ENCODE peak calls at places on chromosomes 11 and 22, in seven cellular contexts. Q is foreskin fibroblast, X is AG09309, V is ovary, W is fibroblast of the aortic adventitia, N is left ventricle myocardium inferior, A is astrocyte of the cerebellum. B is an unnamed sample.

GRCh38 chr11:64234840-64235379 is 526 bp downstream of the VEGFB start:
- DNase-seq in Q (peak), X (no peak), V (no peak), W (no peak), N (peak), A (no peak), B (no peak)

GRCh38 chr22:26416670-26417270 is 12.3 kb upstream of the ASPHD2 start:
- DNase-seq in Q (peak), X (peak), V (no peak), W (peak), N (no peak), A (peak), B (peak)

GRCh38 chr11:93519179-93519578 is 24.0 kb downstream of the SMCO4 start:
- DNase-seq in Q (no peak), X (no peak), V (no peak), W (no peak), N (no peak), A (no peak), B (no peak)

GRCh38 chr11:67407700-67408163 is 3.8 kb downstream of the TBC1D10C start:
- DNase-seq in Q (no peak), X (no peak), V (no peak), W (no peak), N (no peak), A (no peak), B (no peak)

GRCh38 chr22:37401401-37401859 is 25.8 kb downstream of the ELFN2 start:
- DNase-seq in Q (peak), X (no peak), V (no peak), W (peak), N (peak), A (peak), B (peak)

GRCh38 chr11:14969922-14970323 is 2.2 kb downstream of the CALCA start:
- DNase-seq in Q (peak), X (no peak), V (no peak), W (peak), N (peak), A (no peak), B (peak)

GRCh38 chr11:35525501-35526175 is at the start of gene PAMR1:
- DNase-seq in Q (peak), X (no peak), V (peak), W (peak), N (peak), A (no peak), B (peak)

GRCh38 chr11:3219281-3219892 is 774 bp upstream of the MRGPRG start:
- DNase-seq in Q (no peak), X (no peak), V (peak), W (no peak), N (no peak), A (no peak), B (no peak)

GRCh38 chr11:44315947-44316387 is 6.0 kb upstream of the ALX4 start:
- DNase-seq in Q (peak), X (no peak), V (no peak), W (no peak), N (no peak), A (no peak), B (no peak)

GRCh38 chr11:1299621-1300020 is 9.8 kb downstream of the TOLLIP start:
- DNase-seq in Q (no peak), X (no peak), V (peak), W (no peak), N (no peak), A (no peak), B (no peak)

GRCh38 chr22:50485221-50486131 is 1.2 kb upstream of the MIOX start:
- DNase-seq in Q (no peak), X (no peak), V (no peak), W (no peak), N (no peak), A (no peak), B (no peak)

GRCh38 chr11:86119062-86119461 is 50.2 kb upstream of the PICALM start:
- DNase-seq in Q (no peak), X (no peak), V (no peak), W (peak), N (no peak), A (no peak), B (no peak)

GRCh38 chr11:724063-724732 is 18.2 kb downstream of the EPS8L2 start:
- DNase-seq in Q (no peak), X (no peak), V (no peak), W (no peak), N (no peak), A (no peak), B (no peak)

GRCh38 chr11:116428638-116428975 is 344.2 kb downstream of the BUD13 start:
- DNase-seq in Q (no peak), X (no peak), V (no peak), W (no peak), N (no peak), A (no peak), B (no peak)

GRCh38 chr11:100546714-100547113 is 140.4 kb upstream of the ARHGAP42 start:
- DNase-seq in Q (no peak), X (no peak), V (no peak), W (peak), N (no peak), A (peak), B (peak)

GRCh38 chr11:2902784-2903671 is 17.5 kb upstream of the CDKN1C start:
- DNase-seq in Q (no peak), X (no peak), V (no peak), W (peak), N (no peak), A (no peak), B (no peak)

GRCh38 chr11:10454902-10455631 is at the start of gene AMPD3:
- DNase-seq in Q (peak), X (peak), V (no peak), W (peak), N (no peak), A (peak), B (peak)

GRCh38 chr11:64436025-64436424 is 77.1 kb downstream of the RPS6KA4 start:
- DNase-seq in Q (peak), X (no peak), V (no peak), W (no peak), N (no peak), A (no peak), B (no peak)

GRCh38 chr11:128157423-128158298 is 429.7 kb downstream of the ETS1 start:
- DNase-seq in Q (peak), X (peak), V (no peak), W (peak), N (no peak), A (peak), B (peak)

GRCh38 chr11:129143335-129143734 is 48.8 kb downstream of the ARHGAP32 start:
- DNase-seq in Q (peak), X (peak), V (peak), W (peak), N (peak), A (peak), B (peak)

GRCh38 chr11:26599421-26599820 is 27.4 kb upstream of the MUC15 start:
- DNase-seq in Q (peak), X (no peak), V (no peak), W (peak), N (no peak), A (peak), B (peak)

GRCh38 chr11:35159111-35159510 is 20.1 kb downstream of the CD44 start:
- DNase-seq in Q (no peak), X (no peak), V (no peak), W (no peak), N (no peak), A (no peak), B (no peak)

GRCh38 chr11:19512621-19513020 is 200.0 kb upstream of the NAV2 start:
- DNase-seq in Q (peak), X (no peak), V (no peak), W (peak), N (no peak), A (no peak), B (no peak)

GRCh38 chr11:112221263-112221835 is 4.9 kb upstream of the PTS start:
- DNase-seq in Q (no peak), X (no peak), V (no peak), W (peak), N (no peak), A (no peak), B (no peak)

GRCh38 chr22:19016081-19016480 is 80.0 kb upstream of the PRODH start:
- DNase-seq in Q (no peak), X (no peak), V (no peak), W (no peak), N (no peak), A (no peak), B (no peak)

GRCh38 chr11:17543041-17543440 is 1.2 kb downstream of the USH1C start:
- DNase-seq in Q (no peak), X (no peak), V (no peak), W (no peak), N (peak), A (no peak), B (no peak)

GRCh38 chr22:37239336-37240239 is 4.5 kb downstream of the RAC2 start:
- DNase-seq in Q (no peak), X (no peak), V (no peak), W (no peak), N (no peak), A (no peak), B (no peak)

GRCh38 chr22:40764743-40765441 is 54.3 kb downstream of the SLC25A17 start:
- DNase-seq in Q (peak), X (no peak), V (no peak), W (no peak), N (no peak), A (no peak), B (peak)

GRCh38 chr22:29380032-29380781 is 8.2 kb downstream of the AP1B1 start:
- DNase-seq in Q (peak), X (peak), V (no peak), W (peak), N (no peak), A (no peak), B (peak)

GRCh38 chr11:68146704-68147474 is 25.7 kb upstream of the CHKA start:
- DNase-seq in Q (peak), X (no peak), V (no peak), W (peak), N (no peak), A (no peak), B (peak)

GRCh38 chr22:44361391-44362126 is 48.8 kb upstream of the SHISAL1 start:
- DNase-seq in Q (no peak), X (no peak), V (peak), W (no peak), N (no peak), A (no peak), B (no peak)

GRCh38 chr11:65182258-65183170 is 786 bp downstream of the CAPN1 start:
- DNase-seq in Q (peak), X (no peak), V (peak), W (peak), N (peak), A (no peak), B (no peak)

GRCh38 chr22:43050995-43051394 is 36.0 kb upstream of the PACSIN2 start:
- DNase-seq in Q (no peak), X (no peak), V (no peak), W (no peak), N (no peak), A (no peak), B (no peak)

GRCh38 chr11:76778874-76779273 is 4.3 kb upstream of the TSKU start:
- DNase-seq in Q (no peak), X (no peak), V (no peak), W (no peak), N (no peak), A (no peak), B (no peak)

GRCh38 chr11:19027829-19028595 is 32.5 kb downstream of the MRGPRX2 start:
- DNase-seq in Q (peak), X (peak), V (no peak), W (peak), N (no peak), A (peak), B (peak)

GRCh38 chr22:20117656-20118571 is 888 bp upstream of the TRMT2A start:
- DNase-seq in Q (peak), X (no peak), V (peak), W (peak), N (peak), A (no peak), B (peak)

GRCh38 chr11:96307748-96308133 is 35.3 kb downstream of the MAML2 start:
- DNase-seq in Q (peak), X (peak), V (no peak), W (peak), N (no peak), A (peak), B (peak)

GRCh38 chr22:32888976-32889375 is 87.5 kb downstream of the TIMP3 start:
- DNase-seq in Q (no peak), X (no peak), V (no peak), W (no peak), N (no peak), A (no peak), B (no peak)

GRCh38 chr22:42344391-42344861 is 74.0 kb upstream of the TCF20 start:
- DNase-seq in Q (peak), X (no peak), V (peak), W (peak), N (peak), A (peak), B (no peak)

GRCh38 chr11:108825381-108825780 is 160.5 kb downstream of the DDX10 start:
- DNase-seq in Q (peak), X (no peak), V (no peak), W (no peak), N (no peak), A (no peak), B (no peak)

GRCh38 chr11:61579398-61580291 is 1.2 kb downstream of the SYT7 start:
- DNase-seq in Q (no peak), X (no peak), V (no peak), W (no peak), N (no peak), A (no peak), B (no peak)
- H3K4me3 ChIP-seq in Q (peak), X (peak), V (no peak), W (peak), N (peak), A (peak), B (no peak)

DNA sequence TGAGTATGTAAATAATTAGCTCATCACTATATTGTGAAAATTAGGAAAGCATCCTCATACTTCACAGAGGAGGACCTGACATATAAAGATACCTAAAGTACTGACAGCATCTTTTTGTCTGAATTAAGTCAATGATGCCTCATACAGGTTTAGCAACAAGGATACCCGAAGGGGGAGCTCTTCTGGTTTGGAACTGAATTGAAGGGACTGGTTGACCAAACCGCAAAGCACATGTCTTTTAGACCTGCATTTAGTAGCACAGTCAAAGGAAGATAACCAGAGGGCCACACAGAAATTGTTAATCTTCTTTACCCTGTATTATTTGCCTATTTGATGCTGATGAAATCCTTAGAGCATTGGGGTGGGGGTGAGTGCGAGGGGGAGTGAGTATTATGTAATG is 12.9 kb upstream of the WT1 start:
- DNase-seq in Q (no peak), X (no peak), V (no peak), W (peak), N (no peak), A (no peak), B (peak)
- TF ChIP-seq CTCF in Q (no peak), X (no peak), V (no peak), W (peak), N (peak), A (peak), B (peak)

GRCh38 chr11:75565221-75565814 is 3.3 kb downstream of the SERPINH1 start:
- DNase-seq in Q (peak), X (no peak), V (peak), W (peak), N (peak), A (no peak), B (peak)

GRCh38 chr11:75562836-75563484 is 907 bp downstream of the SERPINH1 start:
- DNase-seq in Q (peak), X (no peak), V (peak), W (peak), N (no peak), A (no peak), B (peak)

GRCh38 chr11:75563501-75563977 is 1.5 kb downstream of the SERPINH1 start:
- DNase-seq in Q (no peak), X (no peak), V (no peak), W (no peak), N (no peak), A (no peak), B (no peak)

GRCh38 chr11:75562048-75562835 is at the start of gene SERPINH1:
- DNase-seq in Q (peak), X (no peak), V (peak), W (peak), N (peak), A (peak), B (peak)

DNA sequence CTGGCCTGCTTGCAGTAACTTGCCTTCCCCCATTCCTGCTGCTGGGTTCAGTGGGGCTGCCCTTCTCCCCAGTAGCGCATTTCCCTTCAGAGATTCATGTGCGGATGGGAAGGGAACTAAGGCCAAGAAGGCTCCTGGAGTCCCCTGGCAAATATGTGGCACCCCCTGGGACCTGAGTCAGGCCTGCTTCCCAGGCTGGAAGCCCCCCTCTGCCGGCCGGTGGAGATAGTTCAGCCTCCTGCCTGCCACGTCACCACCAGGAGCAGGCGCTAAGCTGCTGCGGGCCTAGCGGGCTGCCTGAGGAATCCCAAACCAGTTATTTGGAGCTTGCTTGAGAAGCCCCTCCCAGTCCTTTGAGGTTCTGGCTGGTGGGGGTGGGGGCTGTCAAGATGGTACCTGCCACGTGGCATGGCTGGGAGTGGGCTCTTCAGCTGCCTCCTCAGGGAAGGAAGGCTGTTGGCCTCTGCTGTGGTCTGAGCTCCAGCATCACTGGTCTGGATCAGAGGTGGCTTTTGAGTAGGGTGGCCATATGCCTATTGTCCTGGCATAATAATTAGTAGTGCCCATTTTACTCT is 2.0 kb downstream of the SERPINH1 start:
- DNase-seq in Q (peak), X (no peak), V (peak), W (peak), N (peak), A (peak), B (peak)
- H3K4me3 ChIP-seq in Q (peak), X (peak), V (peak), W (peak), N (peak), A (peak), B (peak)

GRCh38 chr11:9314291-9315077 is at the start of gene TMEM41B:
- DNase-seq in Q (peak), X (peak), V (peak), W (peak), N (peak), A (peak), B (peak)
- TF ChIP-seq CTCF in Q (peak), X (no peak), V (no peak), W (peak), N (peak), A (peak), B (no peak)

GRCh38 chr11:131659931-131660330 is 289.5 kb downstream of the NTM start:
- DNase-seq in Q (no peak), X (no peak), V (no peak), W (no peak), N (no peak), A (no peak), B (no peak)

GRCh38 chr11:131658952-131659351 is 288.5 kb downstream of the NTM start:
- DNase-seq in Q (no peak), X (no peak), V (no peak), W (no peak), N (no peak), A (no peak), B (no peak)

GRCh38 chr11:131656839-131657211 is 286.4 kb downstream of the NTM start:
- DNase-seq in Q (no peak), X (no peak), V (no peak), W (no peak), N (no peak), A (no peak), B (no peak)

GRCh38 chr11:131656179-131656838 is 285.9 kb downstream of the NTM start:
- DNase-seq in Q (no peak), X (no peak), V (no peak), W (no peak), N (no peak), A (no peak), B (no peak)

DNA sequence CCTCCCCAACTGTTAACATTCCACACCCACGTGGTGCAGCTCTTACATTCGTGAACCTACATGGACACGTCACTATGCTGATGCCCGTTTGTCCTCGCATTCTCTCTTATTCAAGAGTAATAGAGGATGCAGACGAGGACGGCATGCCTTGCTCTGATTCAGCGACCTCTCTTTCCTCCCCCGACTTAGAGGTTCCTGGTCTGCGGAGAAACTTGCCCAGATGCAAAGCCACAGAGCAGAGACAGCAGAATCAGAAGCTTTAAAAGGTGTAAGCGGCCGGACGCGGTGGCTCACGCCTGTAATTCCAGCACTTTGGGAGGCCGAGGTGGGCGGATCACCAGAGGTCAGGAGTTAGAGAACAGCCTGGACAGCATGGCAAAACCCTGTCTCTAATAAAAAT is 288.0 kb downstream of the NTM start:
- DNase-seq in Q (no peak), X (no peak), V (no peak), W (no peak), N (no peak), A (no peak), B (no peak)
- H3K4me3 ChIP-seq in Q (no peak), X (no peak), V (no peak), W (no peak), N (no peak), A (no peak), B (no peak)